ENCODE peak calls at places on chromosome 20, in four cellular contexts. E is H1, U is neuronal stem cell, G is IMR-90. P is an unnamed sample.

GRCh38 chr20:5945963-5946362 is 4.4 kb downstream of the TRMT6 start:
- DNase-seq in E (no peak), U (no peak), G (peak; percentile 93), P (no peak)

GRCh38 chr20:58069207-58069606 is 159.2 kb downstream of the ANKRD60 start:
- DNase-seq in E (no peak), U (no peak), G (no peak), P (no peak)

GRCh38 chr20:2751347-2751867 is 49.0 kb downstream of the CPXM1 start:
- DNase-seq in E (no peak), U (no peak), G (no peak), P (no peak)

GRCh38 chr20:59663513-59663890 is 59.2 kb downstream of the PHACTR3 start:
- DNase-seq in E (no peak), U (no peak), G (no peak), P (no peak)

GRCh38 chr20:39849664-39850063 is 839.4 kb downstream of the MAFB start:
- DNase-seq in E (no peak), U (no peak), G (peak; percentile 94), P (no peak)

GRCh38 chr20:3801846-3802245 is 5.7 kb downstream of the CDC25B start:
- DNase-seq in E (no peak), U (no peak), G (no peak), P (no peak)

GRCh38 chr20:25453035-25453810 is 45.8 kb downstream of the GINS1 start:
- DNase-seq in E (no peak), U (no peak), G (peak; percentile 43), P (peak; percentile 25)

GRCh38 chr20:646107-646867 is 6.7 kb downstream of the SRXN1 start:
- DNase-seq in E (no peak), U (no peak), G (no peak), P (no peak)

GRCh38 chr20:58986968-58987517 is 6.0 kb downstream of the NELFCD start:
- DNase-seq in E (no peak), U (no peak), G (no peak), P (no peak)

GRCh38 chr20:35326021-35326731 is 34.0 kb upstream of the FAM83C start:
- DNase-seq in E (no peak), U (no peak), G (no peak), P (no peak)

GRCh38 chr20:52500150-52500549 is 308.6 kb upstream of the ZFP64 start:
- DNase-seq in E (no peak), U (peak; percentile 20), G (no peak), P (no peak)

GRCh38 chr20:2984028-2984501 is 59.4 kb upstream of the GNRH2 start:
- DNase-seq in E (no peak), U (no peak), G (no peak), P (no peak)

GRCh38 chr20:25285091-25285647 is 37.3 kb downstream of the PYGB start:
- DNase-seq in E (no peak), U (no peak), G (no peak), P (no peak)

GRCh38 chr20:63835031-63835858 is 4.2 kb upstream of the ZBTB46 start:
- DNase-seq in E (peak; percentile 73), U (peak; percentile 92), G (peak; percentile 99), P (peak; percentile 97)

GRCh38 chr20:5486377-5487054 is 169.8 kb upstream of the PROKR2 start:
- DNase-seq in E (no peak), U (no peak), G (no peak), P (no peak)

GRCh38 chr20:64232794-64233193 is 22.8 kb upstream of the PCMTD2 start:
- DNase-seq in E (no peak), U (no peak), G (no peak), P (no peak)

GRCh38 chr20:52481443-52481842 is 289.9 kb upstream of the ZFP64 start:
- DNase-seq in E (no peak), U (no peak), G (peak; percentile 50), P (no peak)

GRCh38 chr20:6104493-6105188 is 18.2 kb downstream of the FERMT1 start:
- DNase-seq in E (no peak), U (no peak), G (peak; percentile 34), P (no peak)

GRCh38 chr20:35742741-35743523 is 872 bp upstream of the RBM39 start:
- DNase-seq in E (no peak), U (no peak), G (no peak), P (no peak)

GRCh38 chr20:20143165-20143564 is 90.8 kb downstream of the CFAP61 start:
- DNase-seq in E (no peak), U (no peak), G (no peak), P (no peak)

GRCh38 chr20:20837574-20838021 is 125.2 kb upstream of the RALGAPA2 start:
- DNase-seq in E (no peak), U (peak; percentile 49), G (peak; percentile 35), P (peak; percentile 60)

GRCh38 chr20:14617123-14617522 is 279.7 kb upstream of the FLRT3 start:
- DNase-seq in E (no peak), U (no peak), G (no peak), P (no peak)

GRCh38 chr20:15756001-15756400 is 817.2 kb downstream of the KIF16B start:
- DNase-seq in E (no peak), U (no peak), G (no peak), P (no peak)

DNA sequence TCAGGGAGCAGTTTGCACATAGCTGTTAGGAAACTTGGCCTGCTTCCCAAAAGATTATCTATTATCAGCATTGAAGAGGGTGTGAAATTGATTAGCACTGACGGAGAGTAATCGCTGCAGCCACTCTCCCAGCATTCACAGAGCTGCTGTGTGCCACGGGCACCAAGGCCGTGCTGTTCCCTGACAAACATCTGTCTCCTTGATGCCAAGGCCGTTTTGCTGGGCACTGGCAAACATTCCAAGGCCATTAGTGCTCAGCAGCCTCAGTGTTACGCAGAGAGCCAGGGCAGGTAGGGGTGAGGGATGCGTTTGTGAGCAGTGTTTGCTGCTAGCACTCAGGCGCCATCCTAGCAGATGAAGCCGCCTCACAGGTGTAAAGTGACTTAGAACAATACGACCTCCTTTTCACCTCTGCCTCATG is 57.7 kb upstream of the VSTM2L start:
- DNase-seq in E (no peak), U (no peak), G (no peak), P (no peak)
- H2BK5ac ChIP-seq in E (no peak overlapping the region), U (no peak overlapping the region), G (no peak overlapping the region), P (no peak overlapping the region)

GRCh38 chr20:61830241-61830930 is 235.3 kb downstream of the TAF4 start:
- DNase-seq in E (no peak), U (no peak), G (no peak), P (no peak)
- H3K4me2 ChIP-seq in E (no peak overlapping the region), U (no peak overlapping the region), G (no peak overlapping the region), P (no peak overlapping the region)

DNA sequence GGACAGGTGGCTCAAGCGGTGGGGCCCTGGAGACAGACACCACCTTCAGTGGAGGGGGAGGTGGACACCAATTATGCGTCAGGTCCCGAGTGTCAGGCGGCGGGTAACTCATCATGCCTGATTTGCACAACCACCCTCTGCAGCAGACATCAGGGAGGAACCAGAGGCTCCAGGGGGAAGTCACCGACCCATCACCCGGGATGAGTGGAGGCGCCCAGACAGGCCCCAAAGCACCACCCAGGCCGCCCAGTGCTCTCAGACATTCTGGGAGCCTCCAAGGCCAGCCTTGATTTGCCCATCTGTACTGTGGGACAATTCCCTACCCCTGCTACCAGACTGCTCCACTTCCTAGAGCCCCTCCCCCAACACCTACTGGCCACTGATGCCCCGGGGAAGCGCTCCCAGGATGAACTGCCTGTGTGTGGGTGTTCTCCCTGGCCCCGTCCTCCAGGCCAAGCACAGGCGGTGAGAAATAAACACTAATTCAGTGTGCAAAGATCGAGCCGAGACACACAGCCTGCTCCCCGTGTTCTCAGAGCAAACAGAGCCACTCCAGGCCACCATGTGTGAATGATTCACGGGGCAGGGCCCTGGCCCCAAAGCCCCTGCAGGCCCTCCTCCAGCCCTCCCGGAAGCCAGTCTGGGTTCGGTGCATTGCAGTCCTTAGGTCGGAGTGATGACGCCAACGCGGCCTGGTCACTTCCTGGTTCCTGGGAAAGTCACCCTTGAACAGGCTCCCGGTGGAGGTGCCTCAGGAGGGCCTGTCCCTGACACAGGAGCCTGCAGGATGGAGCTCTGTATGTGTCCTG is 107.2 kb downstream of the ASXL1 start:
- DNase-seq in E (no peak), U (no peak), G (peak; percentile 92), P (no peak)
- H2AFZ ChIP-seq in E (no peak overlapping the region), U (no peak overlapping the region), G (peak overlapping the region; percentile 90), P (no peak overlapping the region)

DNA sequence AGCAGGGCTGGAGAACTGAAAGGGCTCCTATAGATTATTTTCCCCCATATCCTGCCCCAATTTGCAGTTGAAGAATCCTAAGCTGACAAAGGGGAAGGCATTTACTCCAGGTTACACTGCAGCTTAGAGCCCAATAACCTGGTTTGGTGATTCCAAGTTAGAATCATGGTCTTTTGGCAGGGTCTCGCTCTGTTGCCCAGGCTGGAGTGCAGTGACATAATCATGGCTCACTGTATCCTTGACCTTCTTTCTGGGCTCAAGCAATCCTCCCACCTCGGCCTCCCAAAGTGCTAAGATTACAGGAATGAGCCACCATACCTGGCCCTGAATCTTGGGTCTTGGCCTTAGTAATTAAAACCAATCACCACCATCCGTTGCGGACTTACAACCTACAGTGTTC is 1.0 kb upstream of the MMP9 start:
- DNase-seq in E (no peak), U (no peak), G (no peak), P (no peak)
- H2BK5ac ChIP-seq in E (peak overlapping the region; percentile 31), U (no peak overlapping the region), G (no peak overlapping the region), P (no peak overlapping the region)

DNA sequence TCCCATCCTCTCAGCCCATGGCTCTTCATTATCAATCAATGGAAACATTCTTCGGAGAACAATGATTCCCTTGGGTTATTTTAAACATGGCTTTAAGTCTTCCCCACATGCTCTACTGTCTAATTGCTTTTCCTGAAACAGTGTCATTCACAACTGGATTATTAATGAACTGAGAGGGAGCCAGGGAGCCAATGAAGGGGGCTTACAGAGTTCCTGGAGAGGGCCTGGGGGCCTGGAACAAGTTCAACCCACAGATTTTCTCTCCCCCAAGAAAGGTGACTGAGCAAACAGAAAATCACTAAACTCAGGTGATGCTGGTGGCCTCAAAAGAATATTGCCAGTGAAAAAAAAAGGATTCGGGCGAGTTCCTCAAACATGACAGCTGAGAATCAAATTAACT is 1.3 kb upstream of the PPP1R16B start:
- DNase-seq in E (no peak), U (no peak), G (no peak), P (no peak)
- H3K4me2 ChIP-seq in E (peak overlapping the region; percentile 87), U (no peak overlapping the region), G (no peak overlapping the region), P (no peak overlapping the region)

DNA sequence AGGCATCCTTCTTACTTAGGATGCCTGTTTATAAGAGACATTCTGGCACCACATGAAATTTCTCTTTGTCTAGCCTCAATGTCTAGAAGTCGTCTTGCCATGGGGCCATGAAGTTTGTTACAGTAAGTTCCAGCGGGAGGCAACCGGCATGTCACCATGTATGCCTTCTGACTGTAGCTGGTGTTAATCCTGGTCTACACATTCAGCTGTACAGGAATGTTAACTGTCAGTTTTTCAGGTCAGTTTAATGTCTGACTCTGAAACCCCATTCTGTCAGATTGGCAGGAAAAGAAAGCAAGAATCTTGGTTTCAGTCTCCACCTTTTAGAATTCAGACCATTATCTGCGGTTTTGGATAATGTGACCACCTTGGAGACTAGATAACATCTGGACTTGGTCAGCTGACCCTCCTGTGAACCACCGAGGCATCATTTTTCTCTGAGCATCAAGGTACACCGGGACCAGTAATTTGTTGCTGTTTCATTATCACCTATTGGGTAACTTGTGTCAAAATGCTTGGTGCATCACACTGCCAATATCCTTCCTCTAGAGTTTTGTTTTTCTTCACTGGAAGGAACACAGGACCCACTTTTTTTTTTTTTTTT is 228.7 kb downstream of the DOK5 start:
- DNase-seq in E (no peak), U (no peak), G (no peak), P (no peak)
- H2AFZ ChIP-seq in E (peak overlapping the region; percentile 32), U (no peak overlapping the region), G (no peak overlapping the region), P (no peak overlapping the region)

P was measured in H9.